ENCODE peak calls at places on chromosome 1, in five cellular contexts. X is DND-41; C is thyroid gland; I is left ventricle myocardium inferior; D is CD8-positive, alpha-beta T cell. F is an unnamed sample.

GRCh38 chr1:208060495-208060894 is 149.6 kb upstream of the CD34 start:
- DNase-seq in X (no peak), C (no peak), I (no peak), D (no peak), F (no peak)

GRCh38 chr1:159171254-159171687 is at the start of gene CADM3:
- DNase-seq in X (no peak), C (no peak), I (no peak), D (no peak), F (no peak)

GRCh38 chr1:234476172-234476571 is 2.8 kb downstream of the TARBP1 start:
- DNase-seq in X (no peak), C (no peak), I (no peak), D (no peak), F (no peak)

GRCh38 chr1:6464915-6465314 is 1.1 kb downstream of the TNFRSF25 start:
- DNase-seq in X (no peak), C (no peak), I (no peak), D (no peak), F (no peak)

GRCh38 chr1:84538599-84538998 is 32.2 kb upstream of the GNG5 start:
- DNase-seq in X (no peak), C (no peak), I (no peak), D (no peak), F (no peak)

GRCh38 chr1:50976890-50977574 is 7.0 kb downstream of the CDKN2C start:
- DNase-seq in X (peak; percentile 71), C (peak; percentile 15), I (no peak), D (peak; percentile 9), F (no peak)

GRCh38 chr1:150810958-150811676 is 3.1 kb upstream of the CTSK start:
- DNase-seq in X (no peak), C (no peak), I (no peak), D (no peak), F (no peak)

GRCh38 chr1:225652726-225653462 is at the start of gene ENAH:
- DNase-seq in X (peak; percentile 56), C (peak; percentile 82), I (peak; percentile 89), D (peak; percentile 16), F (no peak)

GRCh38 chr1:235545294-235545930 is 41.2 kb upstream of the B3GALNT2 start:
- DNase-seq in X (no peak), C (no peak), I (no peak), D (no peak), F (no peak)

GRCh38 chr1:175178056-175178455 is 14.5 kb downstream of the KIAA0040 start:
- DNase-seq in X (no peak), C (peak; percentile 82), I (no peak), D (no peak), F (no peak)

GRCh38 chr1:19596065-19596718 is 47.9 kb upstream of the NBL1 start:
- DNase-seq in X (no peak), C (peak; percentile 18), I (no peak), D (no peak), F (peak; percentile 9)

GRCh38 chr1:40185951-40186864 is 25.0 kb downstream of the RLF start:
- DNase-seq in X (no peak), C (no peak), I (no peak), D (no peak), F (no peak)

GRCh38 chr1:31063636-31064035 is 1.9 kb downstream of the PUM1 start:
- DNase-seq in X (no peak), C (no peak), I (no peak), D (no peak), F (no peak)

GRCh38 chr1:218510153-218510772 is 165.1 kb downstream of the TGFB2 start:
- DNase-seq in X (no peak), C (no peak), I (no peak), D (no peak), F (no peak)

GRCh38 chr1:99877568-99877967 is 27.4 kb downstream of the AGL start:
- DNase-seq in X (no peak), C (no peak), I (no peak), D (no peak), F (no peak)

GRCh38 chr1:247713753-247714152 is 2.7 kb downstream of the OR6F1 start:
- DNase-seq in X (no peak), C (no peak), I (no peak), D (no peak), F (no peak)

GRCh38 chr1:26119892-26120608 is 8.4 kb downstream of the PDIK1L start:
- DNase-seq in X (no peak), C (no peak), I (no peak), D (no peak), F (no peak)

GRCh38 chr1:50424045-50424939 is 1.0 kb upstream of the DMRTA2 start:
- DNase-seq in X (no peak), C (no peak), I (no peak), D (no peak), F (no peak)

GRCh38 chr1:55167224-55167623 is 47.9 kb downstream of the USP24 start:
- DNase-seq in X (no peak), C (no peak), I (no peak), D (no peak), F (no peak)

GRCh38 chr1:15287035-15287434 is 40.0 kb downstream of the FHAD1 start:
- DNase-seq in X (no peak), C (peak; percentile 60), I (no peak), D (no peak), F (no peak)

GRCh38 chr1:241102652-241103051 is 254.4 kb downstream of the RGS7 start:
- DNase-seq in X (no peak), C (no peak), I (no peak), D (no peak), F (no peak)

GRCh38 chr1:23756676-23757075 is 13.4 kb downstream of the ELOA start:
- DNase-seq in X (no peak), C (no peak), I (no peak), D (no peak), F (peak; percentile 46)

GRCh38 chr1:109371271-109371739 is 26.4 kb downstream of the SORT1 start:
- DNase-seq in X (no peak), C (peak; percentile 42), I (no peak), D (no peak), F (no peak)

GRCh38 chr1:219271914-219272545 is 98.4 kb downstream of the LYPLAL1 start:
- DNase-seq in X (no peak), C (no peak), I (no peak), D (no peak), F (no peak)

GRCh38 chr1:94773931-94774422 is 46.2 kb upstream of the SLC44A3 start:
- DNase-seq in X (no peak), C (no peak), I (no peak), D (no peak), F (no peak)

GRCh38 chr1:2024887-2025286 is 5.7 kb downstream of the GABRD start:
- DNase-seq in X (no peak), C (no peak), I (no peak), D (no peak), F (no peak)

DNA sequence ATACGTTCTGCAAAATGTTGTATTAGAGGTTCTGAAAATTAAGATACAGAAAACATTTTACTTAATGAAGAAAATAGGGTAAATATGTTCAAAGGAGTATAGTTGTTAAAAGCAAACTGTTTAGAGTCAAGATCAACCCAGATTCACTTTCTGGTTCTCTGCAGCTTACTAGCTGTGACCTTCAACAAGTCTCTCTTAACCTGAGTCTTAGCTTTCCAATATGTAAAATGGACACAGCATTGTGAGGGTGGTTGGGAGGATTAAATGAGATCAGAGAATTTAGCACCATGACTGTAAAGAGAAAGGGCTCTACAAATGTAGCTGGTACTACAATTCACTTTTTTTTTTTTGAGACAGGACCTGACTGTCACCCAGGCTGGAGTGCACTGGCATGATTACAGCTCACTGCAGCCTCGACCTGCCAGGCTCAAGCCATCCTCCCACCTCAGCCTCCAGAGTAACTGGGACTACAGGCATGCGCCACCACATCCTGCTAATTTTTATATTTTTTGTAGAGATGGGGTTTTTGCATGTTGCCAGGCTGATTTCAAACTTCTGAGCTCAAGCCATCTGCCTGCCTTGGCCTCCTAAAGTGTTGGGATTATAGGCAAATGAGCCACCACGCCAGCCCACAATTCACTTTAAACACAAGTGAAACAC is 43.9 kb downstream of the ATP1A1 start:
- DNase-seq in X (peak; percentile 28), C (no peak), I (no peak), D (no peak), F (no peak)
- H3K4me3 ChIP-seq in X (peak overlapping the region; percentile 67), C (no peak overlapping the region), I (peak overlapping the region; percentile 80), D (no peak overlapping the region), F (no peak overlapping the region)

GRCh38 chr1:111223126-111223443 is 4.4 kb upstream of the CHI3L2 start:
- DNase-seq in X (no peak), C (no peak), I (no peak), D (no peak), F (no peak)
- TF ChIP-seq CTCF in X (no peak), C (no peak), I (no peak), D (peak; percentile 37), F (no peak)

DNA sequence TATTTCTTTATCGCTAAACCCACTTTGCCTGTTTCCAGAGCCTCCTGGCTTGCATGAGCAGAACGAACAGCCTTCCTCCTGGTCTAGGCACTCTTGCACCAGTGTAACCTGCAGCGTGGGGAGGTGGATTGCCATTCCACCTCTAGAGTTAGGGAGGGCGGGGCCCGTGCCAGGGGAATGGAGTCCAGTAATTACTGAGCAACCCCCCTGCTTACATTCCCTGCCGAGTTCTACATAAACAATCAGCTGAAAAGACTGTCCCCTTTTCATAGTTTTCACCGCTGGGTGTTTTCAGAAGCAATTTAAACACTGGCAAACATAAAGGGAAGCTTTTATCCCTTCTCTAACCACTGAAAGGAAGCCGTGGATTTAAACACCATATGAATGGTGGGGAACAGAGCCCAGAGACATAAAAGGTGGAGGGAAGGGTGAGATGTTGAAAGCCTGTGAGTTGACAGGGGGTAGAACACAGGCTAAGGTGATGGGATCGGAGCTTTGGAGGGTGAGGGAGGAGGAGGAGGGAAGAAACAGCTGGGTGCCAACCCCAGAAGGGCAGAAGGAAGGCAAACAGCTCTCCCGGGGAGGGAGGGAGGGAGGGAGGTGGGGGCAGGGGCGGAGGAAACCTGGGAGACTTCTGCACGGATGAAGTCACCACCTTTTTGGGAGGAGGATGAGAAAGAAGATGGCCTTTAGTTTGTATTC is 68.0 kb upstream of the WDR26 start:
- DNase-seq in X (peak; percentile 59), C (peak; percentile 63), I (no peak), D (no peak), F (no peak)
- H3K4me3 ChIP-seq in X (peak overlapping the region; percentile 33), C (no peak overlapping the region), I (peak overlapping the region; percentile 44), D (no peak overlapping the region), F (no peak overlapping the region)

GRCh38 chr1:204619721-204620120 is 65.8 kb downstream of the LRRN2 start:
- DNase-seq in X (no peak), C (no peak), I (no peak), D (no peak), F (no peak)
- TF ChIP-seq CTCF in X (peak; percentile 11), C (no peak), I (no peak), D (no peak), F (peak; percentile 32)

F was measured in retinal pigment epithelial cell.